ENCODE peak calls at places on chromosomes 6 and 20, in seven cellular contexts. X, M, D, B, W, Q and A are unnamed samples.
A peak's percentile ranks its signal among the peaks of the same experiment; 100 is the strongest.

GRCh38 chr6:38153946-38154345 is 334.4 kb downstream of the ZFAND3 start:
- DNase-seq in M (no peak), X (no peak), D (no peak), Q (no peak), W (no peak), B (no peak), A (no peak)

GRCh38 chr6:107075951-107076381 is 39.3 kb downstream of the BEND3 start:
- DNase-seq in W (no peak), Q (no peak), D (no peak), M (no peak), B (no peak), X (no peak), A (no peak)

GRCh38 chr6:148969679-148970078 is 222.8 kb downstream of the UST start:
- DNase-seq in Q (peak; percentile 39), W (peak; percentile 14), D (peak; percentile 80), X (no peak), M (no peak), B (peak; percentile 74), A (peak; percentile 70)

GRCh38 chr6:144408151-144408550 is 123.0 kb downstream of the UTRN start:
- DNase-seq in D (no peak), B (peak; percentile 35), X (peak; percentile 72), W (no peak), M (no peak), Q (no peak), A (peak; percentile 57)

GRCh38 chr6:141105481-141105880 is 1027.2 kb upstream of the GJE1 start:
- DNase-seq in D (no peak), M (no peak), Q (no peak), X (no peak), B (peak; percentile 70), W (no peak), A (no peak)

GRCh38 chr20:49505518-49505917 is 23.1 kb upstream of the KCNB1 start:
- DNase-seq in M (no peak), X (no peak), W (no peak), D (no peak), B (peak; percentile 48), Q (no peak), A (peak; percentile 67)

GRCh38 chr20:62887147-62887859 is 25.7 kb upstream of the TCFL5 start:
- DNase-seq in M (no peak), W (no peak), D (peak; percentile 61), B (peak; percentile 96), X (no peak), Q (peak; percentile 84), A (peak; percentile 64)

GRCh38 chr6:12798326-12798725 is 81.8 kb downstream of the PHACTR1 start:
- DNase-seq in M (no peak), X (no peak), D (no peak), B (no peak), W (no peak), Q (no peak), A (no peak)

GRCh38 chr6:30156262-30156599 is 4.8 kb downstream of the TRIM10 start:
- DNase-seq in D (peak; percentile 69), B (peak; percentile 11), M (no peak), Q (peak; percentile 87), X (no peak), W (peak; percentile 8), A (no peak)

DNA sequence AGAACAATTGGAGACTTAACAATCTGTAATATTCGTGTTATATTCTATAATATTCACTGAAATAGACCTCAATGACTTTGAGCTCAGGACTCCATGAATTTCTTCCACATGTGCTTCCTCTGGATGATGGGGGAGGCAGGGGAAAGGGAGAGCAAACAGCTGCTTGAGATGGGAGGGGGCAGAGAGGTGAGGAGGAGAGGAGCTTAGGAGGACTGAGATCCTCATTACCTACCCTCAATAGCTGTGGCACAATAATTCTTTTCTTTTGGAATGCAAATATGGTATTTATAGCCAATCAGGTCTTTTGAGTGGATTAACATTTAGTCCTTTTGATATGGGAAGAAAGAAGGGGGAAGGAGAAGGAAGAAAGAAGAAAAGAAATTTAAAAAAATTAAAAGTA is 64.1 kb upstream of the ZNF217 start:
- DNase-seq in D (no peak), X (no peak), B (no peak), M (no peak), Q (no peak), W (no peak), A (no peak)
- H3K27ac ChIP-seq in D (peak overlapping the region; percentile 58), X (peak overlapping the region; percentile 3), B (no peak overlapping the region), M (no peak overlapping the region), Q (peak overlapping the region; percentile 29), W (no peak overlapping the region), A (no peak overlapping the region)

DNA sequence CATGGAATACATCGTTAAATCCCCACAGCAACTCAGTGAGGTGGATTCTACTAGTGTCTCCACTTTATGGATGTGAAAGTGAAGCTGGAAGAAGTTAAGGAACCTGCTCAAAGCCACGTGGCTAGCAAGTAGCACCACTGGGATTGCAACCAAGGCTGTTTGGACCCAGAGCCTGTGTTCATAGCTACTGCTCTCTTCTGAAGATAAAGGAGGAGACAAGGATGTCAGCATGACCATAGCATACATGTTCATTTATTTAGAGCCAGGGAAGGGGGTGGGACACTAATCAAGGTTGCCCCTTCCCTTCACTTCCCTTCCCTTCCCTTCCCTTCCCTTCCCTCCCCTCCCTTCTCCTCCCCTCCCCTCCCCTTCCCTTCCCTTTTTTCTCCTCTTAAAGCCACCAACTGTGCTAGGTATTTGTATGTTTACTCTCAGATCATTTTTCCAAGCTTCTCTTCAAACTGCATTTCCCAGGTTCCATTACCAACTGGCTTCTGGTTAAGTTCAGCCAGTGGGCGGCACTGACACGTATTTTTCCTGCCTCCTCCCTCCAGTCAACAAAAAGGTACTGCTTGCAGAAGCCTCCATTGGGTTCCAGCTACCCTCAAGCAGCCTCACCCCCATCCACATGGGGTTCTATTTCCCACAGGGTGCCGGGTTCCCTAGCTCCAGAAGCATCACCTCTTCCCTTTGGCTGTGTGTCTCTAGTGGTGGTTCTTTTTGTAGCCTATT is 134.9 kb downstream of the BCAS1 start:
- DNase-seq in M (no peak), Q (no peak), X (no peak), W (no peak), B (no peak), D (no peak), A (no peak)
- H3K27ac ChIP-seq in M (peak overlapping the region; percentile 28), Q (peak overlapping the region; percentile 72), X (peak overlapping the region; percentile 44), W (peak overlapping the region; percentile 65), B (peak overlapping the region; percentile 78), D (peak overlapping the region; percentile 80), A (peak overlapping the region; percentile 56)

GRCh38 chr6:110949679-110950285 is 8.7 kb upstream of the GTF3C6 start:
- DNase-seq in B (no peak), W (no peak), M (no peak), D (no peak), Q (no peak), X (no peak), A (no peak)

GRCh38 chr6:110951008-110951407 is 7.5 kb upstream of the GTF3C6 start:
- DNase-seq in B (no peak), X (no peak), M (no peak), W (no peak), Q (no peak), D (no peak), A (no peak)

GRCh38 chr6:110950443-110950842 is 8.1 kb upstream of the GTF3C6 start:
- DNase-seq in Q (no peak), X (no peak), M (no peak), B (no peak), D (no peak), W (no peak), A (no peak)

GRCh38 chr6:110953633-110954303 is 4.7 kb upstream of the GTF3C6 start:
- DNase-seq in W (no peak), B (no peak), X (no peak), D (no peak), Q (no peak), M (no peak), A (no peak)

GRCh38 chr6:110951986-110952794 is 6.3 kb upstream of the GTF3C6 start:
- DNase-seq in Q (no peak), X (no peak), D (no peak), W (no peak), M (no peak), B (peak; percentile 58), A (no peak)
- H3K27ac ChIP-seq in Q (no peak overlapping the region), X (no peak overlapping the region), D (no peak overlapping the region), W (no peak overlapping the region), M (no peak overlapping the region), B (peak overlapping the region; percentile 47), A (no peak overlapping the region)

DNA sequence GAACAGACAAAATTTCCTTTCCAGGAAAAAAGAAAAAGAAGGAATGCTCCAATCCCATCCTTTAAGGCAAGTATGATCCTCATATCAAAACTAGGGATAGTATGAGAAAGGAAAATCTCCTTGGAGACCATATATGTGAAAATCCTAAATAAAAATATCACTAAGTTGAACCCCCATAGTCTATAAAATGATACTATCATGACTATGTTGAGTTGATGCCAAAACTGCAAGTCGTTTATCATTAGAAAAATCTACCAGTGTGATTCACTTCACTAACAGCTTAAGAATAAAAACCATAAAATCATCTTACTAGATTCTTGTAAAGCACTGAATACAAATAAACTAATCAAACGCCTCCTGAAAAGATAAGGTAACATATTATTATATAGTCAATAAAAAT is 76.6 kb upstream of the STXBP5 start:
- DNase-seq in D (no peak), W (no peak), B (no peak), X (no peak), M (no peak), Q (no peak), A (no peak)
- H3K27ac ChIP-seq in D (no peak overlapping the region), W (no peak overlapping the region), B (no peak overlapping the region), X (no peak overlapping the region), M (no peak overlapping the region), Q (no peak overlapping the region), A (peak overlapping the region; percentile 58)

DNA sequence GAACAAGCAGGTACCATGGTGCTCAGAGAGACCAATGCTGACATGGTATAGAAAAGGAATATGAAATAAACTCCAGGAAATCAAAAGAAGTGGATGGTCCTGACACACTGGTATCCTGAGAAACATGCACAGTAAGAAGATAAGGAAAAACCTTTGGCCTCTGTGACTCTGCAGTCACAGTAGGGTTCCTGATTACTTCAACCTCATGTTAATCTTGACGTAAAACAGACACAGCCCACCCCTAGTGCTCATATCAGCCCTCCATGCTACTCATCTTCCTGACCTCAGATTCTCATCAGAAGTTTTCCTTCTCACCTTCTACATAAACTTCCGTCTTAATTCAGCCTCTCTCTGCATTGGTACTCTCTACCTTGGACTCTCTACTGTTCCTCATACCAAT is 240.9 kb downstream of the PKHD1 start:
- DNase-seq in Q (no peak), M (no peak), D (no peak), B (no peak), W (no peak), X (no peak), A (no peak)
- H3K27ac ChIP-seq in Q (no peak overlapping the region), M (no peak overlapping the region), D (no peak overlapping the region), B (no peak overlapping the region), W (no peak overlapping the region), X (no peak overlapping the region), A (no peak overlapping the region)

DNA sequence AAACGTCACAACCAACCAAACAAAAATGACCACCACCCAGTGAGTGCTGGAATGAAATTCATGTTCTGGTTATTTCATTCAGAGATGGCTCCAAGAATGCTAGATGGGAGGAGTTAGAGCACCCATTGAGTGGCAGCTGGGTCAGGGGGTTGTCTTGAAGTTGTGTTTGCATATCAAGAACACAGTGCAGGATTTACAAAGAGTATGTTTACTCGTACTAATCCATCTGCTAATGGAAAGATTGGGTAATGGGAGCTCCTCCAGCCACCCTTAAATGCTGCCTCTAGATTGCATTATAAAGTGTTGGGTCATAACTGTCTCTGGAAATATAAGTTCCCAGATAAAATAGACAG is 13.4 kb downstream of the SLC35F1 start:
- DNase-seq in W (no peak), M (no peak), B (no peak), Q (no peak), X (no peak), D (no peak), A (no peak)
- H3K27ac ChIP-seq in W (no peak overlapping the region), M (no peak overlapping the region), B (no peak overlapping the region), Q (peak overlapping the region; percentile 11), X (no peak overlapping the region), D (no peak overlapping the region), A (no peak overlapping the region)